ENCODE peak calls at places on chromosomes 5 and 9, in nine cellular contexts. T, N, L, Y, M, F, O, J and P are unnamed samples.
A peak's percentile ranks its signal among the peaks of the same experiment; 100 is the strongest.

GRCh38 chr5:166363071-166363470 is 1928.4 kb upstream of the WWC1 start:
- DNase-seq in L (no peak), Y (no peak), F (no peak), O (no peak), N (no peak), M (no peak), J (no peak), T (no peak), P (no peak)

GRCh38 chr5:139394654-139395566 is at the start of gene PROB1:
- DNase-seq in T (no peak), L (no peak), M (no peak), O (no peak), N (no peak), J (no peak), Y (no peak), F (no peak), P (no peak)

GRCh38 chr5:7851240-7851592 is 283 bp upstream of the CFAP90 start:
- DNase-seq in M (no peak), O (no peak), J (no peak), F (no peak), Y (no peak), N (no peak), L (no peak), T (no peak), P (no peak)

GRCh38 chr9:85040806-85041575 is 371.5 kb downstream of the NTRK2 start:
- DNase-seq in N (peak; percentile 71), F (no peak), T (no peak), Y (no peak), J (no peak), L (no peak), O (no peak), M (peak; percentile 90), P (no peak)

GRCh38 chr5:67235399-67236110 is 39.0 kb upstream of the CD180 start:
- DNase-seq in Y (no peak), M (no peak), O (no peak), N (no peak), L (no peak), T (peak; percentile 40), F (peak; percentile 98), J (no peak), P (no peak)

GRCh38 chr5:2131196-2131595 is 248.5 kb upstream of the IRX4 start:
- DNase-seq in T (no peak), J (no peak), Y (no peak), L (no peak), M (no peak), N (no peak), O (no peak), F (peak; percentile 25), P (no peak)

GRCh38 chr9:127915801-127916664 is 808 bp downstream of the ST6GALNAC4 start:
- DNase-seq in F (no peak), L (no peak), N (no peak), T (no peak), J (no peak), O (peak; percentile 69), Y (no peak), M (no peak), P (no peak)

GRCh38 chr9:129140397-129141065 is 29.3 kb downstream of the PTPA start:
- DNase-seq in L (peak; percentile 60), F (peak; percentile 79), T (peak; percentile 53), J (no peak), N (no peak), Y (no peak), M (peak; percentile 23), O (no peak), P (peak; percentile 68)

GRCh38 chr9:92950359-92950955 is 3.1 kb downstream of the FGD3 start:
- DNase-seq in L (no peak), T (no peak), M (no peak), J (no peak), N (no peak), F (no peak), O (no peak), Y (no peak), P (no peak)

GRCh38 chr5:136128416-136128935 is 4.2 kb upstream of the SMAD5 start:
- DNase-seq in L (no peak), T (no peak), N (no peak), F (no peak), Y (no peak), O (no peak), J (no peak), M (no peak), P (no peak)

GRCh38 chr5:118144540-118144939 is 843.8 kb downstream of the DTWD2 start:
- DNase-seq in N (no peak), O (no peak), J (no peak), Y (no peak), F (no peak), L (no peak), M (no peak), T (no peak), P (no peak)

GRCh38 chr5:36459191-36460135 is 146.9 kb upstream of the SLC1A3 start:
- DNase-seq in T (peak; percentile 74), Y (no peak), J (no peak), O (peak; percentile 27), M (no peak), N (no peak), L (no peak), F (no peak), P (no peak)

GRCh38 chr5:82387041-82387818 is 109.1 kb upstream of the RPS23 start:
- DNase-seq in L (peak; percentile 70), N (no peak), O (no peak), M (no peak), J (peak; percentile 34), T (peak; percentile 88), F (no peak), Y (no peak), P (no peak)

GRCh38 chr9:85502815-85503643 is 238.7 kb downstream of the AGTPBP1 start:
- DNase-seq in M (no peak), L (no peak), F (no peak), N (no peak), Y (no peak), T (no peak), J (no peak), O (no peak), P (no peak)

GRCh38 chr9:134838651-134839431 is 41.8 kb upstream of the FCN2 start:
- DNase-seq in Y (no peak), M (no peak), O (no peak), N (no peak), L (no peak), T (no peak), J (no peak), F (no peak), P (no peak)

GRCh38 chr5:36596756-36597155 is 9.7 kb upstream of the SLC1A3 start:
- DNase-seq in Y (no peak), M (no peak), F (no peak), L (no peak), T (no peak), O (no peak), J (no peak), N (no peak), P (no peak)

GRCh38 chr5:77850536-77851228 is 74.5 kb upstream of the TBCA start:
- DNase-seq in O (no peak), Y (no peak), F (no peak), L (no peak), J (no peak), M (no peak), T (peak; percentile 8), N (no peak), P (no peak)

GRCh38 chr9:91766301-91766700 is 183.7 kb downstream of the ROR2 start:
- DNase-seq in T (no peak), Y (no peak), J (no peak), O (no peak), F (no peak), L (no peak), M (no peak), N (no peak), P (no peak)